ENCODE peak calls at places on chromosomes 2 and 18, in four cellular contexts. A is H1, M is HepG2, O is GM12878. F is an unnamed sample. For H3K4me1, the result is how much of the 10 kb centered on the place peaks cover.

GRCh38 chr2:204175552-204176271 is 239.1 kb downstream of the ICOS start:
- DNase-seq in O (no peak), M (peak), A (no peak), F (no peak)

GRCh38 chr2:207676827-207677354 is 34.5 kb upstream of the CCNYL1 start:
- DNase-seq in O (no peak), A (no peak), M (peak), F (no peak)

GRCh38 chr18:44036500-44036899 is 644.2 kb upstream of the SETBP1 start:
- DNase-seq in O (no peak), M (no peak), A (no peak), F (no peak)

GRCh38 chr18:60892855-60893254 is 440.4 kb upstream of the CDH20 start:
- DNase-seq in A (no peak), O (no peak), M (peak), F (no peak)

GRCh38 chr2:176170606-176171005 is 13.5 kb downstream of the HOXD3 start:
- DNase-seq in O (no peak), A (no peak), M (no peak), F (no peak)

GRCh38 chr2:46058140-46058539 is 239.1 kb upstream of the EPAS1 start:
- DNase-seq in A (no peak), O (no peak), M (no peak), F (no peak)

GRCh38 chr2:139059617-139060016 is 279.4 kb upstream of the NXPH2 start:
- DNase-seq in O (no peak), A (no peak), M (no peak), F (no peak)

GRCh38 chr18:22113144-22113813 is 56.1 kb upstream of the GATA6 start:
- DNase-seq in M (peak), O (no peak), A (no peak), F (no peak)

GRCh38 chr2:65349863-65350262 is 82.5 kb downstream of the SPRED2 start:
- DNase-seq in M (peak), A (no peak), O (no peak), F (no peak)

GRCh38 chr2:147294825-147295392 is 549.9 kb upstream of the ACVR2A start:
- DNase-seq in O (no peak), A (no peak), M (no peak), F (no peak)

GRCh38 chr2:109402180-109402579 is 211.6 kb downstream of the SEPTIN10 start:
- DNase-seq in A (no peak), M (no peak), O (no peak), F (no peak)

GRCh38 chr2:214011676-214012075 is 399.2 kb upstream of the VWC2L start:
- DNase-seq in O (no peak), A (no peak), M (no peak), F (no peak)

GRCh38 chr2:143161982-143162837 is 33.0 kb downstream of the ARHGAP15 start:
- DNase-seq in A (no peak), M (peak), O (no peak), F (peak)

GRCh38 chr2:222303045-222303827 is 4.4 kb upstream of the PAX3 start:
- DNase-seq in A (no peak), M (no peak), O (no peak), F (no peak)

GRCh38 chr18:57781128-57781463 is 22.0 kb downstream of the ATP8B1 start:
- DNase-seq in M (no peak), O (no peak), A (no peak), F (no peak)

GRCh38 chr18:57780318-57781127 is 22.6 kb downstream of the ATP8B1 start:
- DNase-seq in A (no peak), O (peak), M (no peak), F (no peak)

GRCh38 chr18:57776354-57776753 is 26.8 kb downstream of the ATP8B1 start:
- DNase-seq in O (no peak), A (no peak), M (no peak), F (no peak)

GRCh38 chr18:57775937-57776336 is 27.2 kb downstream of the ATP8B1 start:
- DNase-seq in A (no peak), O (no peak), M (no peak), F (no peak)

DNA sequence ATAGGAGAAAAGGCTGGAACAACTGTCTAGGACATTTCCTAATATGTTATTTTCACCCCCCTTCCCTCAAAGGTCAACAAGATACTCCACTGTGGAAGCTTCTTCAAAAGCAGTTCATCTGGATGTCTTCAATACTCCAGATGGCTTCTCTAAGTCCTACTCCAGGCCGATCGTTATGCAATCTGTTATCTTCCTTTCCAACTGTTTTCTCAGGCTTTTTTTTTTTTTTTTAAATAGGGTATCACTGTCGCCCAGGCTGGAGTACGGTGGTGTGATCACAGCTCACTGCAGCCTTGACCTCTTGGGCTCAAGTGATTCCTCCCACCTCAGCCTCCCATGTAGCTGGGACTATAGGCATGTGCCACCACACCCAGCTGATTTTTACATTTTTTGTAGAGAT is 26.3 kb downstream of the ATP8B1 start:
- DNase-seq in A (no peak), O (no peak), M (no peak), F (no peak)
- H3K4me1 ChIP-seq in A (under half), O (under half), M (half or more), F (under half)

GRCh38 chr2:239593455-239593854 is 192.6 kb upstream of the HDAC4 start:
- DNase-seq in M (no peak), O (no peak), A (no peak), F (no peak)

GRCh38 chr2:239593965-239594771 is 193.3 kb upstream of the HDAC4 start:
- DNase-seq in M (no peak), O (no peak), A (no peak), F (no peak)

GRCh38 chr2:239596298-239596697 is 195.5 kb upstream of the HDAC4 start:
- DNase-seq in A (no peak), O (no peak), M (no peak), F (no peak)

GRCh38 chr2:239595711-239596110 is 194.9 kb upstream of the HDAC4 start:
- DNase-seq in A (no peak), O (no peak), M (no peak), F (no peak)

GRCh38 chr2:239594772-239595608 is 194.2 kb upstream of the HDAC4 start:
- DNase-seq in M (no peak), A (no peak), O (no peak), F (no peak)
- TF ChIP-seq SUZ12 in M (no peak), A (no peak), O (no peak), F (no peak)

DNA sequence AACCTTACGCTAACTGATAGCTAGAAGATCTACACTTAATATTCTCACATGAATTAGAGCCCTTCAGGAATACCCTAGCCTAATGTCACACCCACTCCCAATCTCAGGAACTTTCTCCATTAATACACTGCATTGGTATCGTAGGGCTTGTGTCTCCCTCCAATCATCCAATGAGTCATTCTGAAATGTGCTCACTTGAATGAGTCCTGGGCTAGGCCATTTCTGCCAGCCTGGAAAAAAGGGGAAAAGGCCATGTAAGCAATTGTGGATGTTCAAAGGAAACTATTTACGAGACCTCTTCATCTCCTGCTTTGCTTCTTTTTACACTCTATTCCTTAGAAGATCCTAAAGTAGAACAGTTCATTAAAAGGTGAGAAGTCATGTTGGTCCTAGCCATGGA is 18.8 kb downstream of the ZEB2 start:
- DNase-seq in A (no peak), M (no peak), O (no peak), F (no peak)
- H3K4me1 ChIP-seq in A (under half), M (under half), O (under half), F (under half)

DNA sequence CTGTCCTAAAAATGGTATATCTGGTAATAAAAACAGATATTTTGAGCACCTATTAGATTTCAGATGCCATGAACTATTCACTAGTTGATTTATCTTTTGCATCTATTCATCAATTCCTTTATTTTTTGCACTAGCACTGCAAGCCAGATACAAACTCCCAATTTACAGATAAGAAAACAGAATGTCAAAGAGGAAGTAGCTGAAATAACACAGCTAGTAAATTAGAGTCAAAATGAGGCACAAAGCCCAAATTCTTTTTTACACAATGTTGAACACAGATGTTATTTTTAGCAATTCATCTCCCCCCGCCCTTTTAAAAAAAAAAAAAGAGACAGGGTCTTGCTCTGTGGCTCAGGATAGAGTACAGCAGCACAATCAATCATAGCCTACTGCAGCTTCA is 127.9 kb downstream of the CCBE1 start:
- DNase-seq in A (no peak), M (no peak), O (no peak), F (no peak)
- TF ChIP-seq SUZ12 in A (no peak), M (no peak), O (no peak), F (no peak)

GRCh38 chr2:117853316-117853715 is 38.8 kb downstream of the DDX18 start:
- DNase-seq in A (no peak), M (no peak), O (no peak), F (no peak)
- H3K4me1 ChIP-seq in A (under half), M (under half), O (under half), F (under half)

GRCh38 chr2:132544045-132544630 is 125.9 kb downstream of the LYPD1 start:
- DNase-seq in O (no peak), M (no peak), A (no peak), F (no peak)
- TF ChIP-seq SUZ12 in O (no peak), M (no peak), A (no peak), F (no peak)

DNA sequence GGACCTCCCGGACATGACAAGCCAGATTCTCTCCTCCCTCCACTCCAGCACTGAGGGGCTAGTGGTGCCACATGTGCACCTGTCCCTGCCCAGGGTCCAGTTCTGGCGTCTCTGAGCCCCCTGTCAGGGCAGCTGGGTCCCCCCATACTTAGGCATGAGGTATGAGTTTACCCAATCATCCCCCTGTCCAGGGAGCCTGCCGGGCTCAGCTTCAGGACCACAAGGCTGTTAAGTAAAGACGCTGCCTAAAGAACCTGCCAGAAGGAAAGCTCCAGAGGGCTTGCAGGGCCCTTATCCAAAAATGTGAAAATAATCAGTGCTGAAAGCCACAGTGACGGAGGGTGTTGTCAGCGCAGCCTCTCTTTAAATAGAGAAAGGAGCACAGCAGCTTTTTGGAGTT is 40.0 kb downstream of the SH3BP4 start:
- DNase-seq in M (no peak), O (no peak), A (no peak), F (no peak)
- H3K4me1 ChIP-seq in M (half or more), O (under half), A (under half), F (under half)

GRCh38 chr2:166031054-166031453 is 77.5 kb upstream of the TTC21B start:
- DNase-seq in M (no peak), O (no peak), A (no peak), F (no peak)
- TF ChIP-seq SUZ12 in M (no peak), O (no peak), A (no peak), F (no peak)

F was measured in NT2/D1.